ENCODE peak calls at places on chromosomes 7 and 10, in ten cellular contexts. E is CD8-positive, alpha-beta T cell; X is hepatocyte; Y is HFF-Myc; B is T-helper 17 cell; W is stimulated activated CD8-positive, alpha-beta memory T cell treated with anti-CD3 and anti-CD28 coated beads, Interleukin-15, amount 100 ng/mL, for 24 hours; N is lower lobe of right lung; S is breast epithelium; G is NCI-H1092; K is COR-L47. V is an unnamed sample.

GRCh38 chr10:69751216-69751615 is 50.5 kb upstream of the COL13A1 start:
- DNase-seq in S (no peak), W (no peak), X (no peak), E (no peak), N (no peak), Y (no peak), B (no peak), K (no peak), G (no peak), V (no peak)

GRCh38 chr7:98024075-98024474 is 34.1 kb upstream of the OCM2 start:
- DNase-seq in X (no peak), S (no peak), K (no peak), N (no peak), Y (no peak), G (no peak), E (no peak), B (no peak), W (no peak), V (no peak)

GRCh38 chr10:132836832-132837540 is 51.0 kb upstream of the NKX6-2 start:
- DNase-seq in S (peak; percentile 47), N (no peak), W (peak; percentile 29), X (peak; percentile 76), B (no peak), E (peak; percentile 34), G (no peak), K (no peak), Y (no peak), V (no peak)

GRCh38 chr10:22550732-22551131 is 163.6 kb downstream of the PIP4K2A start:
- DNase-seq in X (peak; percentile 39), G (peak; percentile 22), W (peak; percentile 53), E (peak; percentile 78), Y (no peak), K (no peak), S (no peak), B (peak; percentile 60), N (peak; percentile 57), V (no peak)

GRCh38 chr7:73992104-73992562 is 35.8 kb upstream of the ELN start:
- DNase-seq in X (no peak), B (no peak), N (peak; percentile 61), W (no peak), G (no peak), S (no peak), Y (no peak), K (no peak), E (no peak), V (peak; percentile 82)

GRCh38 chr10:5583525-5584175 is 58.9 kb downstream of the CALML3 start:
- DNase-seq in K (peak; percentile 84), X (peak; percentile 57), N (peak; percentile 91), B (no peak), W (no peak), S (peak; percentile 94), E (no peak), Y (no peak), G (peak; percentile 96), V (no peak)

GRCh38 chr10:49144021-49144720 is 10.3 kb upstream of the FAM170B start:
- DNase-seq in N (no peak), G (no peak), X (no peak), E (no peak), B (no peak), Y (peak; percentile 88), S (no peak), K (no peak), W (no peak), V (no peak)

GRCh38 chr10:117807441-117807840 is 239.3 kb downstream of the RAB11FIP2 start:
- DNase-seq in Y (no peak), B (no peak), S (no peak), G (no peak), W (no peak), N (no peak), K (no peak), X (no peak), E (no peak), V (no peak)

GRCh38 chr7:157566631-157567006 is 229.8 kb downstream of the DNAJB6 start:
- DNase-seq in X (no peak), Y (no peak), B (no peak), W (no peak), N (no peak), E (no peak), G (no peak), S (no peak), K (no peak), V (no peak)

GRCh38 chr10:6699336-6699735 is 119.3 kb upstream of the PRKCQ start:
- DNase-seq in S (no peak), Y (no peak), W (no peak), B (no peak), N (no peak), K (no peak), G (no peak), X (no peak), E (no peak), V (no peak)

GRCh38 chr7:158055726-158056510 is 531.7 kb downstream of the PTPRN2 start:
- DNase-seq in E (no peak), Y (no peak), K (no peak), N (no peak), B (no peak), W (no peak), S (peak; percentile 24), G (no peak), X (no peak), V (no peak)

GRCh38 chr10:63506554-63506953 is 14.6 kb upstream of the REEP3 start:
- DNase-seq in Y (no peak), X (no peak), W (no peak), S (no peak), E (no peak), B (no peak), G (no peak), N (no peak), K (no peak), V (no peak)

GRCh38 chr10:58573970-58574538 is 61.4 kb downstream of the BICC1 start:
- DNase-seq in X (no peak), Y (no peak), B (no peak), G (no peak), E (no peak), N (no peak), W (no peak), S (no peak), K (no peak), V (no peak)

GRCh38 chr7:156496491-156497264 is 143.9 kb upstream of the RNF32 start:
- DNase-seq in K (peak; percentile 51), S (no peak), N (no peak), Y (no peak), B (no peak), X (no peak), E (no peak), G (no peak), W (no peak), V (no peak)

GRCh38 chr7:32680259-32681173 is 185.2 kb downstream of the AVL9 start:
- DNase-seq in K (no peak), S (no peak), N (no peak), X (peak; percentile 12), B (no peak), W (no peak), Y (peak; percentile 22), E (no peak), G (no peak), V (no peak)

GRCh38 chr7:108498481-108498880 is 27.5 kb downstream of the PNPLA8 start:
- DNase-seq in Y (no peak), G (no peak), N (no peak), B (no peak), W (no peak), E (no peak), K (no peak), S (no peak), X (no peak), V (no peak)

GRCh38 chr7:159020987-159021386 is 123.7 kb downstream of the VIPR2 start:
- DNase-seq in G (no peak), W (no peak), B (no peak), N (no peak), E (no peak), Y (no peak), X (no peak), K (no peak), S (peak; percentile 24), V (peak; percentile 50)

GRCh38 chr7:49776994-49777393 is 3.6 kb downstream of the VWC2 start:
- DNase-seq in N (no peak), Y (no peak), E (no peak), W (no peak), K (peak; percentile 14), X (no peak), B (no peak), S (no peak), G (no peak), V (no peak)

GRCh38 chr10:61475449-61475873 is 22.3 kb upstream of the TMEM26 start:
- DNase-seq in S (no peak), N (no peak), X (no peak), W (no peak), E (no peak), B (no peak), Y (no peak), K (no peak), G (no peak), V (no peak)

GRCh38 chr7:80659120-80660055 is 20.9 kb downstream of the CD36 start:
- DNase-seq in K (peak; percentile 27), X (peak; percentile 36), W (no peak), E (no peak), Y (no peak), S (no peak), G (peak; percentile 4), N (no peak), B (no peak), V (no peak)

GRCh38 chr10:6607778-6608177 is 27.7 kb upstream of the PRKCQ start:
- DNase-seq in W (no peak), E (no peak), G (no peak), N (no peak), Y (peak; percentile 7), S (no peak), K (no peak), B (no peak), X (no peak), V (no peak)

GRCh38 chr7:150830957-150831356 is 21.4 kb upstream of the AOC1 start:
- DNase-seq in W (no peak), Y (no peak), X (peak; percentile 58), N (no peak), K (no peak), B (no peak), E (no peak), S (no peak), G (peak; percentile 25), V (no peak)

GRCh38 chr10:4719040-4719439 is 107.0 kb upstream of the AKR1E2 start:
- DNase-seq in K (no peak), N (no peak), B (no peak), W (no peak), E (no peak), X (no peak), G (no peak), S (no peak), Y (no peak), V (no peak)

GRCh38 chr10:82811621-82812020 is 936.6 kb downstream of the NRG3 start:
- DNase-seq in X (no peak), Y (no peak), B (no peak), E (no peak), G (no peak), W (no peak), K (no peak), S (no peak), N (no peak), V (no peak)

GRCh38 chr10:118264252-118264651 is 77.9 kb downstream of the FAM204A start:
- DNase-seq in N (no peak), W (no peak), S (no peak), B (no peak), X (no peak), E (no peak), G (no peak), K (no peak), Y (no peak), V (no peak)

GRCh38 chr10:73950155-73950554 is 39.2 kb downstream of the PLAU start:
- DNase-seq in X (no peak), G (no peak), Y (no peak), B (no peak), S (no peak), W (no peak), E (no peak), K (no peak), N (no peak), V (no peak)

GRCh38 chr10:128463991-128464755 is 337.9 kb upstream of the MKI67 start:
- DNase-seq in N (no peak), W (peak; percentile 11), K (no peak), S (peak; percentile 60), B (no peak), X (peak; percentile 77), G (no peak), E (no peak), Y (no peak), V (peak; percentile 80)

GRCh38 chr10:780536-781524 is 91.4 kb upstream of the DIP2C start:
- DNase-seq in Y (no peak), W (no peak), S (peak; percentile 35), E (no peak), G (no peak), N (peak; percentile 35), X (no peak), K (no peak), B (no peak), V (no peak)

V was measured in ascending aorta.